ENCODE peak calls at places on chromosomes 16 and 17, in five cellular contexts. One of them, this sample, is unnamed.

GRCh38 chr17:57045868-57046671 is 39.0 kb upstream of the AKAP1 start:
- DNase-seq in H9: peak; percentile 68
- DNase-seq in mesendoderm: no peak
- DNase-seq in trophoblast cell: no peak
- DNase-seq in IMR-90: no peak
- DNase-seq in this sample: no peak

GRCh38 chr17:5121186-5121841 is 5.5 kb downstream of the USP6 start:
- DNase-seq in H9: peak; percentile 45
- DNase-seq in mesendoderm: no peak
- DNase-seq in trophoblast cell: no peak
- DNase-seq in IMR-90: no peak
- DNase-seq in this sample: no peak

GRCh38 chr17:68248199-68248825 is 469 bp downstream of the AMZ2 start:
- DNase-seq in H9: no peak
- DNase-seq in mesendoderm: no peak
- DNase-seq in trophoblast cell: no peak
- DNase-seq in IMR-90: peak; percentile 57
- DNase-seq in this sample: no peak

GRCh38 chr16:67170168-67170947 is at the start of gene NOL3:
- DNase-seq in H9: peak; percentile 93
- DNase-seq in mesendoderm: peak; percentile 90
- DNase-seq in trophoblast cell: peak; percentile 63
- DNase-seq in IMR-90: peak; percentile 76
- DNase-seq in this sample: no peak

GRCh38 chr17:34117332-34117731 is 137.8 kb upstream of the CCL2 start:
- DNase-seq in H9: no peak
- DNase-seq in mesendoderm: no peak
- DNase-seq in trophoblast cell: no peak
- DNase-seq in IMR-90: no peak
- DNase-seq in this sample: no peak

GRCh38 chr16:53055603-53056527 is 1.1 kb downstream of the CHD9 start:
- DNase-seq in H9: peak; percentile 43
- DNase-seq in mesendoderm: peak; percentile 95
- DNase-seq in trophoblast cell: no peak
- DNase-seq in IMR-90: peak; percentile 72
- DNase-seq in this sample: peak; percentile 39

GRCh38 chr17:81484195-81484979 is 28.2 kb downstream of the ACTG1 start:
- DNase-seq in H9: peak; percentile 95
- DNase-seq in mesendoderm: peak; percentile 93
- DNase-seq in trophoblast cell: peak; percentile 76
- DNase-seq in IMR-90: peak; percentile 71
- DNase-seq in this sample: peak; percentile 83

GRCh38 chr16:66204761-66205160 is 161.7 kb upstream of the CDH5 start:
- DNase-seq in H9: no peak
- DNase-seq in mesendoderm: no peak
- DNase-seq in trophoblast cell: no peak
- DNase-seq in IMR-90: no peak
- DNase-seq in this sample: no peak

GRCh38 chr16:24748242-24748641 is 18.8 kb downstream of the TNRC6A start:
- DNase-seq in H9: no peak
- DNase-seq in mesendoderm: no peak
- DNase-seq in trophoblast cell: peak; percentile 15
- DNase-seq in IMR-90: peak; percentile 97
- DNase-seq in this sample: no peak

GRCh38 chr17:50484341-50485155 is 5.9 kb downstream of the RSAD1 start:
- DNase-seq in H9: no peak
- DNase-seq in mesendoderm: no peak
- DNase-seq in trophoblast cell: no peak
- DNase-seq in IMR-90: no peak
- DNase-seq in this sample: no peak

GRCh38 chr17:40707720-40708119 is 4.2 kb upstream of the KRT24 start:
- DNase-seq in H9: no peak
- DNase-seq in mesendoderm: no peak
- DNase-seq in trophoblast cell: no peak
- DNase-seq in IMR-90: no peak
- DNase-seq in this sample: no peak

GRCh38 chr16:53404959-53405358 is 29.3 kb upstream of the RBL2 start:
- DNase-seq in H9: no peak
- DNase-seq in mesendoderm: no peak
- DNase-seq in trophoblast cell: no peak
- DNase-seq in IMR-90: no peak
- DNase-seq in this sample: no peak

GRCh38 chr16:70407811-70408274 is 31.1 kb downstream of the ST3GAL2 start:
- DNase-seq in H9: no peak
- DNase-seq in mesendoderm: no peak
- DNase-seq in trophoblast cell: no peak
- DNase-seq in IMR-90: no peak
- DNase-seq in this sample: no peak

GRCh38 chr16:17273142-17273561 is 197.6 kb downstream of the XYLT1 start:
- DNase-seq in H9: no peak
- DNase-seq in mesendoderm: peak; percentile 72
- DNase-seq in trophoblast cell: peak; percentile 32
- DNase-seq in IMR-90: peak; percentile 94
- DNase-seq in this sample: no peak

GRCh38 chr17:65564793-65565192 is 3.3 kb upstream of the AXIN2 start:
- DNase-seq in H9: no peak
- DNase-seq in mesendoderm: no peak
- DNase-seq in trophoblast cell: no peak
- DNase-seq in IMR-90: peak; percentile 40
- DNase-seq in this sample: no peak

GRCh38 chr16:79127768-79128167 is 472.8 kb downstream of the MAF start:
- DNase-seq in H9: no peak
- DNase-seq in mesendoderm: no peak
- DNase-seq in trophoblast cell: no peak
- DNase-seq in IMR-90: no peak
- DNase-seq in this sample: no peak

GRCh38 chr16:81437860-81438259 is 6.7 kb upstream of the CMIP start:
- DNase-seq in H9: no peak
- DNase-seq in mesendoderm: no peak
- DNase-seq in trophoblast cell: no peak
- DNase-seq in IMR-90: no peak
- DNase-seq in this sample: no peak

GRCh38 chr17:78682363-78682762 is 99.7 kb downstream of the CYTH1 start:
- DNase-seq in H9: peak; percentile 28
- DNase-seq in mesendoderm: no peak
- DNase-seq in trophoblast cell: peak; percentile 81
- DNase-seq in IMR-90: no peak
- DNase-seq in this sample: no peak
- H3K18ac ChIP-seq in H9: no peak overlapping the region
- H3K18ac ChIP-seq in mesendoderm: no peak overlapping the region
- H3K18ac ChIP-seq in trophoblast cell: no peak overlapping the region
- H3K18ac ChIP-seq in IMR-90: no peak overlapping the region
- H3K18ac ChIP-seq in this sample: peak overlapping the region; percentile 12

DNA sequence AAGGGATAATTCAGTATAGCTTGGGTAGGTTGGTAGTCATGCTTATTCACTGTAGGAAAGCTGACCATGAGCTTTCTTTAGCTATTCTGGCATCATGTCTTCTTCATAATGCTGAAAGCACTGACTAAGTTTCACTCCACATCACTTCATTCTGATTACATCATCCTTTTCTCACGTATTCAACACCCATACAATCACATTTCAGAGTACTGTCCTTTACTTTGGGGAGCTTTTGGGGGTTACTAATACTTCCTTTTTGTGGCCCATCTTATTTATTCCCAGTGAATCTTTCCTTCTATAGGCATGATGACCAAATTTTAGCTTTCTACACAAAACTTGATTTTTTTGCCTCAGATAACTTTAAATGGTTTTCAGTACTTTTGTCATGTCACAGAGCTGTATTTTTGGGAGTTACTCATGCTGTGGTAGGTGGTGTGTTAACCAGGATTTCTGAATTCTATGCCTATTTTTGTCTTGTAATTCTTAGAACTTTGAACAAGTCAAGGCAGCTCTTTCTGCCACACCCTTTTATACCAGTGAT is 23.4 kb downstream of the TADA2A start:
- DNase-seq in H9: no peak
- DNase-seq in mesendoderm: peak; percentile 35
- DNase-seq in trophoblast cell: no peak
- DNase-seq in IMR-90: peak; percentile 75
- DNase-seq in this sample: no peak
- H3K4me2 ChIP-seq in H9: no peak overlapping the region
- H3K4me2 ChIP-seq in mesendoderm: no peak overlapping the region
- H3K4me2 ChIP-seq in trophoblast cell: no peak overlapping the region
- H3K4me2 ChIP-seq in IMR-90: no peak overlapping the region
- H3K4me2 ChIP-seq in this sample: no peak overlapping the region

GRCh38 chr16:9331503-9331902 is 240.1 kb downstream of the HAPSTR1 start:
- DNase-seq in H9: no peak
- DNase-seq in mesendoderm: no peak
- DNase-seq in trophoblast cell: no peak
- DNase-seq in IMR-90: no peak
- DNase-seq in this sample: no peak
- H3K18ac ChIP-seq in H9: no peak overlapping the region
- H3K18ac ChIP-seq in mesendoderm: no peak overlapping the region
- H3K18ac ChIP-seq in trophoblast cell: no peak overlapping the region
- H3K18ac ChIP-seq in IMR-90: no peak overlapping the region
- H3K18ac ChIP-seq in this sample: no peak overlapping the region

GRCh38 chr17:72861811-72862210 is 230.7 kb downstream of the SLC39A11 start:
- DNase-seq in H9: no peak
- DNase-seq in mesendoderm: no peak
- DNase-seq in trophoblast cell: no peak
- DNase-seq in IMR-90: no peak
- DNase-seq in this sample: no peak

GRCh38 chr17:72860778-72861177 is 231.7 kb downstream of the SLC39A11 start:
- DNase-seq in H9: no peak
- DNase-seq in mesendoderm: no peak
- DNase-seq in trophoblast cell: no peak
- DNase-seq in IMR-90: no peak
- DNase-seq in this sample: no peak

GRCh38 chr17:72865954-72866353 is 226.5 kb downstream of the SLC39A11 start:
- DNase-seq in H9: no peak
- DNase-seq in mesendoderm: no peak
- DNase-seq in trophoblast cell: no peak
- DNase-seq in IMR-90: no peak
- DNase-seq in this sample: no peak

GRCh38 chr17:72858826-72859495 is 233.5 kb downstream of the SLC39A11 start:
- DNase-seq in H9: no peak
- DNase-seq in mesendoderm: no peak
- DNase-seq in trophoblast cell: no peak
- DNase-seq in IMR-90: no peak
- DNase-seq in this sample: no peak

GRCh38 chr17:72863511-72864175 is 228.8 kb downstream of the SLC39A11 start:
- DNase-seq in H9: no peak
- DNase-seq in mesendoderm: no peak
- DNase-seq in trophoblast cell: no peak
- DNase-seq in IMR-90: no peak
- DNase-seq in this sample: no peak
- H3K4me2 ChIP-seq in H9: no peak overlapping the region
- H3K4me2 ChIP-seq in mesendoderm: no peak overlapping the region
- H3K4me2 ChIP-seq in trophoblast cell: no peak overlapping the region
- H3K4me2 ChIP-seq in IMR-90: no peak overlapping the region
- H3K4me2 ChIP-seq in this sample: no peak overlapping the region

GRCh38 chr16:87463722-87464690 is 28.8 kb downstream of the ZCCHC14 start:
- DNase-seq in H9: no peak
- DNase-seq in mesendoderm: no peak
- DNase-seq in trophoblast cell: peak; percentile 53
- DNase-seq in IMR-90: peak; percentile 89
- DNase-seq in this sample: no peak
- H3K18ac ChIP-seq in H9: no peak overlapping the region
- H3K18ac ChIP-seq in mesendoderm: no peak overlapping the region
- H3K18ac ChIP-seq in trophoblast cell: peak overlapping the region; percentile 5
- H3K18ac ChIP-seq in IMR-90: peak overlapping the region; percentile 86
- H3K18ac ChIP-seq in this sample: peak overlapping the region; percentile 38

GRCh38 chr17:3950584-3950983 is 13.7 kb downstream of the ATP2A3 start:
- DNase-seq in H9: no peak
- DNase-seq in mesendoderm: no peak
- DNase-seq in trophoblast cell: no peak
- DNase-seq in IMR-90: no peak
- DNase-seq in this sample: no peak
- H3K4me2 ChIP-seq in H9: no peak overlapping the region
- H3K4me2 ChIP-seq in mesendoderm: no peak overlapping the region
- H3K4me2 ChIP-seq in trophoblast cell: no peak overlapping the region
- H3K4me2 ChIP-seq in IMR-90: no peak overlapping the region
- H3K4me2 ChIP-seq in this sample: no peak overlapping the region